ENCODE peak calls at places on chromosomes 4 and X, in four cellular contexts. One of them, this sample, is unnamed. For H3K4me1, the result is how much of the 10 kb centered on the place peaks cover.

GRCh38 chr4:100061835-100062234 is 111.8 kb upstream of the H2AZ1 start:
- DNase-seq in naive thymus-derived CD4-positive, alpha-beta T cell: no peak
- DNase-seq in neural progenitor cell: no peak
- DNase-seq in pancreas: no peak
- DNase-seq in this sample: no peak

GRCh38 chr4:156774422-156774821 is 197.2 kb downstream of the PDGFC start:
- DNase-seq in naive thymus-derived CD4-positive, alpha-beta T cell: no peak
- DNase-seq in neural progenitor cell: no peak
- DNase-seq in pancreas: no peak
- DNase-seq in this sample: no peak

GRCh38 chr4:83369825-83370639 is 35.4 kb upstream of the HPSE start:
- DNase-seq in naive thymus-derived CD4-positive, alpha-beta T cell: no peak
- DNase-seq in neural progenitor cell: no peak
- DNase-seq in pancreas: no peak
- DNase-seq in this sample: no peak

GRCh38 chrX:107565916-107566602 is 62.3 kb upstream of the PRPS1 start:
- DNase-seq in naive thymus-derived CD4-positive, alpha-beta T cell: no peak
- DNase-seq in neural progenitor cell: peak
- DNase-seq in pancreas: peak
- DNase-seq in this sample: no peak

GRCh38 chr4:77342170-77342810 is 185.3 kb downstream of the CCNG2 start:
- DNase-seq in naive thymus-derived CD4-positive, alpha-beta T cell: no peak
- DNase-seq in neural progenitor cell: no peak
- DNase-seq in pancreas: no peak
- DNase-seq in this sample: no peak

GRCh38 chrX:130393451-130394074 is 8.1 kb upstream of the GPR119 start:
- DNase-seq in naive thymus-derived CD4-positive, alpha-beta T cell: no peak
- DNase-seq in neural progenitor cell: peak
- DNase-seq in pancreas: peak
- DNase-seq in this sample: peak

GRCh38 chr4:138035781-138036258 is 206.3 kb downstream of the SLC7A11 start:
- DNase-seq in naive thymus-derived CD4-positive, alpha-beta T cell: no peak
- DNase-seq in neural progenitor cell: peak
- DNase-seq in pancreas: no peak
- DNase-seq in this sample: no peak

GRCh38 chrX:123291623-123292022 is 107.5 kb downstream of the GRIA3 start:
- DNase-seq in naive thymus-derived CD4-positive, alpha-beta T cell: no peak
- DNase-seq in neural progenitor cell: no peak
- DNase-seq in pancreas: peak
- DNase-seq in this sample: no peak

GRCh38 chr4:37928421-37928820 is 31.8 kb upstream of the PTTG2 start:
- DNase-seq in naive thymus-derived CD4-positive, alpha-beta T cell: no peak
- DNase-seq in neural progenitor cell: no peak
- DNase-seq in pancreas: no peak
- DNase-seq in this sample: no peak

GRCh38 chrX:45351478-45351877 is 150.8 kb upstream of the DIPK2B start:
- DNase-seq in naive thymus-derived CD4-positive, alpha-beta T cell: no peak
- DNase-seq in neural progenitor cell: no peak
- DNase-seq in pancreas: no peak
- DNase-seq in this sample: no peak

GRCh38 chr4:139866270-139866962 is 200.8 kb downstream of the MGST2 start:
- DNase-seq in naive thymus-derived CD4-positive, alpha-beta T cell: no peak
- DNase-seq in neural progenitor cell: no peak
- DNase-seq in pancreas: no peak
- DNase-seq in this sample: no peak

GRCh38 chr4:88891636-88892035 is 165.3 kb downstream of the FAM13A start:
- DNase-seq in naive thymus-derived CD4-positive, alpha-beta T cell: no peak
- DNase-seq in neural progenitor cell: no peak
- DNase-seq in pancreas: no peak
- DNase-seq in this sample: no peak

GRCh38 chr4:181176306-181176705 is 1066.9 kb upstream of the TENM3 start:
- DNase-seq in naive thymus-derived CD4-positive, alpha-beta T cell: no peak
- DNase-seq in neural progenitor cell: no peak
- DNase-seq in pancreas: no peak
- DNase-seq in this sample: no peak

GRCh38 chrX:68827256-68827655 is 1.6 kb upstream of the EFNB1 start:
- DNase-seq in naive thymus-derived CD4-positive, alpha-beta T cell: no peak
- DNase-seq in neural progenitor cell: no peak
- DNase-seq in pancreas: no peak
- DNase-seq in this sample: no peak

GRCh38 chr4:6008766-6009385 is 9.4 kb downstream of the C4orf50 start:
- DNase-seq in naive thymus-derived CD4-positive, alpha-beta T cell: no peak
- DNase-seq in neural progenitor cell: no peak
- DNase-seq in pancreas: no peak
- DNase-seq in this sample: no peak

GRCh38 chrX:132023117-132023895 is at the start of gene STK26:
- DNase-seq in naive thymus-derived CD4-positive, alpha-beta T cell: peak
- DNase-seq in neural progenitor cell: peak
- DNase-seq in pancreas: peak
- DNase-seq in this sample: no peak

GRCh38 chrX:31331928-31332327 is 260.1 kb upstream of the FTHL17 start:
- DNase-seq in naive thymus-derived CD4-positive, alpha-beta T cell: no peak
- DNase-seq in neural progenitor cell: no peak
- DNase-seq in pancreas: no peak
- DNase-seq in this sample: no peak

GRCh38 chr4:7938513-7939376 is 916 bp downstream of the AFAP1 start:
- DNase-seq in naive thymus-derived CD4-positive, alpha-beta T cell: no peak
- DNase-seq in neural progenitor cell: peak
- DNase-seq in pancreas: peak
- DNase-seq in this sample: no peak

GRCh38 chrX:109840585-109840984 is 107.5 kb upstream of the ACSL4 start:
- DNase-seq in naive thymus-derived CD4-positive, alpha-beta T cell: no peak
- DNase-seq in neural progenitor cell: no peak
- DNase-seq in pancreas: no peak
- DNase-seq in this sample: no peak

GRCh38 chr4:8225704-8226443 is 26.8 kb downstream of the SH3TC1 start:
- DNase-seq in naive thymus-derived CD4-positive, alpha-beta T cell: no peak
- DNase-seq in neural progenitor cell: peak
- DNase-seq in pancreas: no peak
- DNase-seq in this sample: no peak

GRCh38 chr4:189090174-189090814 is 850.4 kb upstream of the FRG1 start:
- DNase-seq in naive thymus-derived CD4-positive, alpha-beta T cell: no peak
- DNase-seq in neural progenitor cell: peak
- DNase-seq in pancreas: no peak
- DNase-seq in this sample: no peak

GRCh38 chr4:27123050-27123768 is 262.6 kb downstream of the STIM2 start:
- DNase-seq in naive thymus-derived CD4-positive, alpha-beta T cell: no peak
- DNase-seq in neural progenitor cell: peak
- DNase-seq in pancreas: no peak
- DNase-seq in this sample: no peak

GRCh38 chr4:4673070-4673469 is 131.2 kb upstream of the STX18 start:
- DNase-seq in naive thymus-derived CD4-positive, alpha-beta T cell: no peak
- DNase-seq in neural progenitor cell: peak
- DNase-seq in pancreas: no peak
- DNase-seq in this sample: no peak

GRCh38 chrX:66553973-66554372 is 84.9 kb downstream of the EDA2R start:
- DNase-seq in naive thymus-derived CD4-positive, alpha-beta T cell: no peak
- DNase-seq in neural progenitor cell: no peak
- DNase-seq in pancreas: no peak
- DNase-seq in this sample: no peak

GRCh38 chrX:84216406-84216805 is 28.4 kb upstream of the RPS6KA6 start:
- DNase-seq in naive thymus-derived CD4-positive, alpha-beta T cell: no peak
- DNase-seq in neural progenitor cell: no peak
- DNase-seq in pancreas: no peak
- DNase-seq in this sample: no peak

GRCh38 chrX:21838937-21839333 is 482 bp upstream of the MBTPS2 start:
- DNase-seq in naive thymus-derived CD4-positive, alpha-beta T cell: peak
- DNase-seq in neural progenitor cell: no peak
- DNase-seq in pancreas: no peak
- DNase-seq in this sample: no peak

GRCh38 chrX:12227412-12228041 is 89.3 kb downstream of the FRMPD4 start:
- DNase-seq in naive thymus-derived CD4-positive, alpha-beta T cell: no peak
- DNase-seq in neural progenitor cell: no peak
- DNase-seq in pancreas: no peak
- DNase-seq in this sample: no peak

GRCh38 chr4:108560624-108561023 is 59.8 kb upstream of the RPL34 start:
- DNase-seq in naive thymus-derived CD4-positive, alpha-beta T cell: no peak
- DNase-seq in neural progenitor cell: no peak
- DNase-seq in pancreas: no peak
- DNase-seq in this sample: no peak

GRCh38 chr4:108881190-108881589 is 118.3 kb upstream of the ETNPPL start:
- DNase-seq in naive thymus-derived CD4-positive, alpha-beta T cell: no peak
- DNase-seq in neural progenitor cell: peak
- DNase-seq in pancreas: no peak
- DNase-seq in this sample: no peak

DNA sequence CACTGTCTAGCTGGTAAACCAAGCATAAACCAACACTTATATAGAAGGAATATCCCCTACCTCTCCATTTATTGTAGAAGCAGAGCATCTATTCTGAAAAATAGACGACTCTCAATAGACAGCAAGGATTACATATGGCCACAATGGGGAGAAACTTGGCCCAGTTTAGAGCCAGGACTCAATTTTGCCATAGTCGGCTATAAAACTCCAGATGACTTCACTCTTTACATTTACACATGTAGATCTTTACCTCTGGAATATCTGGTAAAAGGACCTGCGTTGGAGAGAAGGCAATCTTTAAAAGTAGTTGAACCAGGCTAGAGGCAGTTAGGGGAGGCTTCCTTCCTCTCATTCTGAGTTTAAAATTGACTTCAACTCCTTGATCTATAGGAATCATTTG is 77.3 kb downstream of the HMGB2 start:
- DNase-seq in naive thymus-derived CD4-positive, alpha-beta T cell: no peak
- DNase-seq in neural progenitor cell: no peak
- DNase-seq in pancreas: no peak
- DNase-seq in this sample: no peak
- H3K4me1 ChIP-seq in naive thymus-derived CD4-positive, alpha-beta T cell: under half
- H3K4me1 ChIP-seq in neural progenitor cell: under half
- H3K4me1 ChIP-seq in pancreas: under half
- H3K4me1 ChIP-seq in this sample: half or more

GRCh38 chrX:24149346-24150050 is at the start of gene ZFX:
- DNase-seq in naive thymus-derived CD4-positive, alpha-beta T cell: peak
- DNase-seq in neural progenitor cell: peak
- DNase-seq in pancreas: peak
- DNase-seq in this sample: no peak

GRCh38 chrX:24147165-24147564 is 2.4 kb upstream of the ZFX start:
- DNase-seq in naive thymus-derived CD4-positive, alpha-beta T cell: no peak
- DNase-seq in neural progenitor cell: no peak
- DNase-seq in pancreas: no peak
- DNase-seq in this sample: no peak

GRCh38 chrX:24150051-24150790 is 692 bp downstream of the ZFX start:
- DNase-seq in naive thymus-derived CD4-positive, alpha-beta T cell: peak
- DNase-seq in neural progenitor cell: peak
- DNase-seq in pancreas: peak
- DNase-seq in this sample: no peak

GRCh38 chrX:24148118-24148517 is 1.4 kb upstream of the ZFX start:
- DNase-seq in naive thymus-derived CD4-positive, alpha-beta T cell: peak
- DNase-seq in neural progenitor cell: no peak
- DNase-seq in pancreas: no peak
- DNase-seq in this sample: no peak

GRCh38 chrX:24148535-24149345 is 789 bp upstream of the ZFX start:
- DNase-seq in naive thymus-derived CD4-positive, alpha-beta T cell: no peak
- DNase-seq in neural progenitor cell: no peak
- DNase-seq in pancreas: no peak
- DNase-seq in this sample: no peak
- H3K4me1 ChIP-seq in naive thymus-derived CD4-positive, alpha-beta T cell: under half
- H3K4me1 ChIP-seq in neural progenitor cell: half or more
- H3K4me1 ChIP-seq in pancreas: under half
- H3K4me1 ChIP-seq in this sample: under half

GRCh38 chrX:155144926-155145325 is 71.3 kb upstream of the VBP1 start:
- DNase-seq in naive thymus-derived CD4-positive, alpha-beta T cell: no peak
- DNase-seq in neural progenitor cell: no peak
- DNase-seq in pancreas: no peak
- DNase-seq in this sample: no peak

GRCh38 chrX:155148724-155149537 is 67.3 kb upstream of the VBP1 start:
- DNase-seq in naive thymus-derived CD4-positive, alpha-beta T cell: peak
- DNase-seq in neural progenitor cell: peak
- DNase-seq in pancreas: no peak
- DNase-seq in this sample: no peak

DNA sequence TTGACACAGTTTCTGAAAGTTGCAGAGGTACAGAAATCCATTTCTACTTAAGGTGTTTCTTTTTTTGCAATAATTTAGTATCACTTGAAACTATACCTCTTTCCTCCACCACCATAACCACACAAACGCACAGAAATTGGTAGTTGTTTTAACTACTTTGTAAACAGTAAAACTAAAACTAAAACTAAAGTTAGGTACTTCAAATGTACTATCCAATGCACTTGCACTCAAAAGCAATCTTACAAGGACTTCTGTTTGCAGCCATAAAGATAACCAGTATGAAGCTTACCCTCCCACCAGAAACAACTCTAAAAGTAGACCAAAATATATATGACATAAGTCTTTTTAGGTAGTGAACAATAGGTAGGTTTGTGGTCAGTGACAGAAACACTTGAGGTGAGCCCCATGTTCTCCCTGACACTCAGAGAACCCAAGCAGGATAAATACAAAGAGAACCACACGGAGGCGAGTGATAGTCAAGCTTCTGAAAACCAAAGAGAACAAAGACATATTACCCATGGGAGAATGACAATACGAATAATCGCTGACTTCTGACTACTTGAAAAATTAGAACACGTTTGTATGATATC is 72.2 kb upstream of the VBP1 start:
- DNase-seq in naive thymus-derived CD4-positive, alpha-beta T cell: no peak
- DNase-seq in neural progenitor cell: no peak
- DNase-seq in pancreas: no peak
- DNase-seq in this sample: no peak
- H3K4me1 ChIP-seq in naive thymus-derived CD4-positive, alpha-beta T cell: under half
- H3K4me1 ChIP-seq in neural progenitor cell: under half
- H3K4me1 ChIP-seq in pancreas: under half
- H3K4me1 ChIP-seq in this sample: under half

GRCh38 chr4:3283916-3284315 is 8.9 kb upstream of the RGS12 start:
- DNase-seq in naive thymus-derived CD4-positive, alpha-beta T cell: no peak
- DNase-seq in neural progenitor cell: no peak
- DNase-seq in pancreas: no peak
- DNase-seq in this sample: no peak
- H3K4me1 ChIP-seq in naive thymus-derived CD4-positive, alpha-beta T cell: under half
- H3K4me1 ChIP-seq in neural progenitor cell: under half
- H3K4me1 ChIP-seq in pancreas: under half
- H3K4me1 ChIP-seq in this sample: under half

DNA sequence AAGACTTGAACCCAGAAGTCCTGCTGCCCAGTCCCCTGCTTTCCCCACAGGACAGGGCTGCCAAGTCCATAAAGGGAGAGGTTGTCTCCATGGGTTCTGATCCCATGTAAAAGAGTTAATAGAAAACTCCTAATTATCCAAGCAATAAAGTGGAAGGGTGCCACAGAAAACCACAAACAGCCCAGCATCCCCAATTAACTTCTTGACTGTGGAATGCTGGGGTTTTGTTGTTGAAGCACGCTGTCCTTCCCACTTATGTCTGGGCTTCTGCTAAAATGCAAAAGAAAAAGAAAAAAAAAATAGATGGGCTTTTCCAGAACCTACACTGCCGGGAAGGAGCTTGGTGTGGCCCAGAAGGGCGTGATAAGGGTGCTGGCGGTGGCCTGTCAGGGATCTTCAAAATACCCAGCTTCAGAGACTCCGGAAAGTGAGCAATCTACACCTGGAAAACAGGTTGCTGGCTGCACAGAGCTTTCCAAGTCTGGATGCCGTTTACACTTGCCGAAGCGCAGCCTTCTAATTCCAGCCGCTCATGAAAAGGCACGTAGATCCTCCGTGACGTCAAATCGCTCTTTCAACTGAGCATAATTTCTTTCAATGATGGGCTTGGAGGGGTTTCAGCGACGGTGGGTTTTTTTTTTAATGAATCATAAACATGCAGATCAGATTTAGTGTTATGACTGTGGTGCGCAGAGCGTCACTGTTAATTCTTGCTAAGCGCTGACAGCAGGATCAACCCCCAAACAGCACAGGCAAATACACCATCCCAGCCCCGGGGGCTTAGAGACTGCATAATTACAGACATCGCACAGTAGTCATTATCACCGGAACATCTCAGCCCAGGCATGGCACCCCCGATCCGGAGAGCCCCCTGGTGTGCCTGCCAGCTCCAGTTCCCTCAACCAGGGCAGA is 197.6 kb downstream of the BCOR start:
- DNase-seq in naive thymus-derived CD4-positive, alpha-beta T cell: no peak
- DNase-seq in neural progenitor cell: no peak
- DNase-seq in pancreas: no peak
- DNase-seq in this sample: no peak
- H3K4me1 ChIP-seq in naive thymus-derived CD4-positive, alpha-beta T cell: under half
- H3K4me1 ChIP-seq in neural progenitor cell: under half
- H3K4me1 ChIP-seq in pancreas: under half
- H3K4me1 ChIP-seq in this sample: under half